ENCODE peak calls at places on chromosomes 6 and 20, in seven cellular contexts. U is effector CD4-positive, alpha-beta T cell; W is DMS153; L is mesenteric fat pad; K is A549; P is mesothelial cell of epicardium; M is RPMI8226. F is an unnamed sample.

GRCh38 chr6:38067263-38067980 is 247.9 kb downstream of the ZFAND3 start:
- DNase-seq in U (no peak), W (peak; percentile 44), L (no peak), K (no peak), P (no peak), M (no peak), F (no peak)

GRCh38 chr6:44229376-44230033 is 6.1 kb downstream of the SLC29A1 start:
- DNase-seq in U (no peak), W (no peak), L (no peak), K (no peak), P (no peak), M (no peak), F (no peak)

GRCh38 chr6:53598584-53598983 is 53.7 kb upstream of the GCLC start:
- DNase-seq in U (no peak), W (no peak), L (no peak), K (no peak), P (no peak), M (no peak), F (no peak)

GRCh38 chr20:43914286-43914685 is 366 bp upstream of the TOX2 start:
- DNase-seq in U (peak; percentile 8), W (no peak), L (no peak), K (no peak), P (no peak), M (no peak), F (no peak)

GRCh38 chr6:28816909-28817807 is 106.6 kb downstream of the TRIM27 start:
- DNase-seq in U (no peak), W (peak; percentile 18), L (no peak), K (peak; percentile 81), P (no peak), M (peak; percentile 88), F (peak; percentile 40)

GRCh38 chr6:69233195-69233524 is 563.6 kb downstream of the LMBRD1 start:
- DNase-seq in U (no peak), W (no peak), L (no peak), K (no peak), P (no peak), M (no peak), F (no peak)

GRCh38 chr6:100134297-100134696 is 140.3 kb upstream of the MCHR2 start:
- DNase-seq in U (no peak), W (no peak), L (no peak), K (no peak), P (no peak), M (no peak), F (no peak)

GRCh38 chr6:25833136-25833535 is 1.3 kb upstream of the SLC17A1 start:
- DNase-seq in U (no peak), W (no peak), L (no peak), K (no peak), P (no peak), M (no peak), F (no peak)

GRCh38 chr6:56652231-56652630 is 9.5 kb upstream of the DST start:
- DNase-seq in U (no peak), W (no peak), L (no peak), K (no peak), P (no peak), M (no peak), F (no peak)

GRCh38 chr20:11159728-11160127 is 485.9 kb upstream of the JAG1 start:
- DNase-seq in U (no peak), W (no peak), L (no peak), K (no peak), P (no peak), M (no peak), F (no peak)

GRCh38 chr6:54095740-54096139 is 15.5 kb upstream of the MLIP start:
- DNase-seq in U (no peak), W (no peak), L (no peak), K (no peak), P (no peak), M (no peak), F (no peak)

GRCh38 chr20:22525821-22526220 is 58.6 kb downstream of the FOXA2 start:
- DNase-seq in U (no peak), W (no peak), L (no peak), K (no peak), P (no peak), M (no peak), F (no peak)

GRCh38 chr6:42742116-42742894 is 3.6 kb downstream of the TBCC start:
- DNase-seq in U (no peak), W (peak; percentile 86), L (no peak), K (no peak), P (no peak), M (no peak), F (no peak)

GRCh38 chr6:34953084-34954025 is 64.3 kb downstream of the ANKS1A start:
- DNase-seq in U (no peak), W (peak; percentile 74), L (no peak), K (peak; percentile 79), P (no peak), M (no peak), F (no peak)

GRCh38 chr6:154923199-154923869 is 71.8 kb upstream of the TIAM2 start:
- DNase-seq in U (no peak), W (no peak), L (no peak), K (no peak), P (no peak), M (no peak), F (no peak)